ENCODE peak calls at places on chromosomes 13 and 19, in six cellular contexts. One of them, this sample, is unnamed.
A peak's percentile ranks its signal among the peaks of the same experiment; 100 is the strongest.

GRCh38 chr13:73018336-73018735 is 40.5 kb upstream of the KLF5 start:
- DNase-seq in left cardiac atrium: no peak
- DNase-seq in effector memory CD8-positive, alpha-beta T cell: no peak
- DNase-seq in iris pigment epithelial cell: peak; percentile 21
- DNase-seq in choroid plexus epithelial cell: peak; percentile 5
- DNase-seq in GM23338: no peak
- DNase-seq in this sample: no peak

GRCh38 chr19:51366999-51367564 is 894 bp upstream of the ETFB start:
- DNase-seq in effector memory CD8-positive, alpha-beta T cell: peak; percentile 47
- DNase-seq in GM23338: no peak
- DNase-seq in left cardiac atrium: peak; percentile 45
- DNase-seq in choroid plexus epithelial cell: peak; percentile 39
- DNase-seq in iris pigment epithelial cell: peak; percentile 24
- DNase-seq in this sample: peak; percentile 54

GRCh38 chr13:95463516-95463915 is 89.0 kb upstream of the CLDN10 start:
- DNase-seq in iris pigment epithelial cell: peak; percentile 25
- DNase-seq in GM23338: no peak
- DNase-seq in left cardiac atrium: no peak
- DNase-seq in choroid plexus epithelial cell: peak; percentile 28
- DNase-seq in effector memory CD8-positive, alpha-beta T cell: no peak
- DNase-seq in this sample: no peak

GRCh38 chr19:51712461-51713081 is 11.2 kb downstream of the HAS1 start:
- DNase-seq in GM23338: peak; percentile 87
- DNase-seq in left cardiac atrium: no peak
- DNase-seq in effector memory CD8-positive, alpha-beta T cell: no peak
- DNase-seq in choroid plexus epithelial cell: peak; percentile 81
- DNase-seq in iris pigment epithelial cell: peak; percentile 54
- DNase-seq in this sample: no peak

GRCh38 chr13:109500146-109500773 is 286.1 kb downstream of the IRS2 start:
- DNase-seq in iris pigment epithelial cell: peak; percentile 44
- DNase-seq in left cardiac atrium: no peak
- DNase-seq in effector memory CD8-positive, alpha-beta T cell: no peak
- DNase-seq in GM23338: peak; percentile 41
- DNase-seq in choroid plexus epithelial cell: peak; percentile 59
- DNase-seq in this sample: no peak

GRCh38 chr19:4338441-4339350 is at the start of gene STAP2:
- DNase-seq in effector memory CD8-positive, alpha-beta T cell: no peak
- DNase-seq in choroid plexus epithelial cell: peak; percentile 33
- DNase-seq in GM23338: peak; percentile 80
- DNase-seq in left cardiac atrium: no peak
- DNase-seq in iris pigment epithelial cell: peak; percentile 17
- DNase-seq in this sample: no peak

GRCh38 chr13:78420814-78421213 is 182.5 kb downstream of the POU4F1 start:
- DNase-seq in effector memory CD8-positive, alpha-beta T cell: no peak
- DNase-seq in iris pigment epithelial cell: no peak
- DNase-seq in left cardiac atrium: peak; percentile 23
- DNase-seq in GM23338: no peak
- DNase-seq in choroid plexus epithelial cell: no peak
- DNase-seq in this sample: no peak

GRCh38 chr19:41223431-41224234 is 4.6 kb downstream of the AXL start:
- DNase-seq in left cardiac atrium: no peak
- DNase-seq in effector memory CD8-positive, alpha-beta T cell: no peak
- DNase-seq in GM23338: peak; percentile 76
- DNase-seq in iris pigment epithelial cell: peak; percentile 79
- DNase-seq in choroid plexus epithelial cell: peak; percentile 73
- DNase-seq in this sample: no peak

GRCh38 chr13:74288361-74288911 is 154.2 kb upstream of the KLF12 start:
- DNase-seq in choroid plexus epithelial cell: no peak
- DNase-seq in iris pigment epithelial cell: no peak
- DNase-seq in effector memory CD8-positive, alpha-beta T cell: peak; percentile 3
- DNase-seq in GM23338: peak; percentile 46
- DNase-seq in left cardiac atrium: peak; percentile 53
- DNase-seq in this sample: no peak

GRCh38 chr13:76473552-76474134 is 412.6 kb downstream of the KCTD12 start:
- DNase-seq in effector memory CD8-positive, alpha-beta T cell: peak; percentile 49
- DNase-seq in iris pigment epithelial cell: peak; percentile 85
- DNase-seq in GM23338: peak; percentile 88
- DNase-seq in choroid plexus epithelial cell: peak; percentile 92
- DNase-seq in left cardiac atrium: peak; percentile 72
- DNase-seq in this sample: peak; percentile 60

GRCh38 chr19:45769821-45770191 is 754 bp upstream of the SIX5 start:
- DNase-seq in choroid plexus epithelial cell: peak; percentile 69
- DNase-seq in iris pigment epithelial cell: peak; percentile 54
- DNase-seq in effector memory CD8-positive, alpha-beta T cell: no peak
- DNase-seq in left cardiac atrium: peak; percentile 66
- DNase-seq in GM23338: peak; percentile 44
- DNase-seq in this sample: no peak

GRCh38 chr19:42199440-42200115 is 17.9 kb downstream of the DEDD2 start:
- DNase-seq in GM23338: peak; percentile 61
- DNase-seq in effector memory CD8-positive, alpha-beta T cell: peak; percentile 54
- DNase-seq in choroid plexus epithelial cell: no peak
- DNase-seq in iris pigment epithelial cell: no peak
- DNase-seq in left cardiac atrium: peak; percentile 57
- DNase-seq in this sample: peak; percentile 64

GRCh38 chr19:8158411-8159074 is 9.2 kb upstream of the FBN3 start:
- DNase-seq in choroid plexus epithelial cell: peak; percentile 93
- DNase-seq in effector memory CD8-positive, alpha-beta T cell: peak; percentile 57
- DNase-seq in GM23338: peak; percentile 97
- DNase-seq in iris pigment epithelial cell: peak; percentile 79
- DNase-seq in left cardiac atrium: no peak
- DNase-seq in this sample: no peak

GRCh38 chr19:45947926-45948325 is 25.7 kb downstream of the NOVA2 start:
- DNase-seq in iris pigment epithelial cell: peak; percentile 44
- DNase-seq in effector memory CD8-positive, alpha-beta T cell: no peak
- DNase-seq in GM23338: no peak
- DNase-seq in choroid plexus epithelial cell: peak; percentile 7
- DNase-seq in left cardiac atrium: no peak
- DNase-seq in this sample: no peak